ENCODE peak calls at places on chromosome 14, in nine cellular contexts. M is lower lobe of right lung; Z is endodermal cell; Y is fibroblast of lung; E is psoas muscle; P is transverse colon; G is heart right ventricle; R is CD8-positive, alpha-beta T cell; X is lung. D is an unnamed sample.

GRCh38 chr14:99481745-99482099 is 513 bp downstream of the CCNK start:
- DNase-seq in E (no peak), X (no peak), G (no peak), P (no peak), R (no peak), M (no peak), Z (no peak), Y (peak; percentile 38), D (no peak)

GRCh38 chr14:73757876-73758391 is 43.8 kb upstream of the PNMA1 start:
- DNase-seq in M (no peak), Y (no peak), P (no peak), R (no peak), G (no peak), Z (no peak), E (no peak), X (no peak), D (no peak)

GRCh38 chr14:75361751-75362433 is 65.9 kb upstream of the JDP2 start:
- DNase-seq in X (no peak), P (no peak), Z (no peak), G (peak; percentile 34), M (no peak), Y (peak; percentile 6), E (peak; percentile 79), R (no peak), D (no peak)

GRCh38 chr14:91327661-91328312 is 83.3 kb upstream of the GPR68 start:
- DNase-seq in R (no peak), E (no peak), Z (no peak), M (no peak), X (no peak), Y (no peak), P (no peak), G (no peak), D (no peak)

GRCh38 chr14:52926994-52927393 is 23.9 kb downstream of the FERMT2 start:
- DNase-seq in P (no peak), X (no peak), E (no peak), R (no peak), G (no peak), Z (no peak), M (no peak), Y (peak; percentile 79), D (no peak)

GRCh38 chr14:32428149-32428548 is 99.1 kb downstream of the AKAP6 start:
- DNase-seq in P (no peak), X (no peak), R (no peak), E (no peak), G (no peak), M (no peak), Y (no peak), Z (no peak), D (no peak)

GRCh38 chr14:58626441-58626840 is 11.3 kb upstream of the DACT1 start:
- DNase-seq in P (no peak), Z (no peak), E (no peak), G (no peak), M (no peak), X (no peak), R (no peak), Y (no peak), D (no peak)

GRCh38 chr14:68968051-68968450 is 11.1 kb downstream of the ACTN1 start:
- DNase-seq in Y (no peak), R (peak; percentile 86), P (no peak), M (no peak), Z (peak; percentile 38), X (no peak), G (no peak), E (no peak), D (no peak)

GRCh38 chr14:95465358-95465757 is 51.1 kb downstream of the SYNE3 start:
- DNase-seq in M (no peak), G (no peak), Z (no peak), X (no peak), P (no peak), Y (no peak), E (no peak), R (no peak), D (no peak)

GRCh38 chr14:67857778-67858350 is 38.3 kb downstream of the RAD51B start:
- DNase-seq in M (no peak), R (no peak), Y (no peak), Z (no peak), G (no peak), X (no peak), E (no peak), P (no peak), D (no peak)

GRCh38 chr14:24337824-24338175 is 2.0 kb downstream of the RIPK3 start:
- DNase-seq in E (no peak), Y (no peak), P (no peak), X (no peak), M (no peak), R (no peak), G (no peak), Z (no peak), D (no peak)

GRCh38 chr14:99245541-99246511 is 26.2 kb downstream of the BCL11B start:
- DNase-seq in P (no peak), G (no peak), Z (peak; percentile 94), R (no peak), M (peak; percentile 25), E (no peak), X (no peak), Y (no peak), D (no peak)

GRCh38 chr14:56304456-56304855 is 186.2 kb downstream of the PELI2 start:
- DNase-seq in E (no peak), G (no peak), Y (no peak), R (no peak), M (no peak), X (no peak), P (no peak), Z (no peak), D (no peak)

GRCh38 chr14:64541971-64542838 is 1.7 kb downstream of the HSPA2 start:
- DNase-seq in Y (no peak), E (no peak), M (no peak), R (peak; percentile 52), P (no peak), X (no peak), G (no peak), Z (no peak), D (no peak)

GRCh38 chr14:100221419-100222218 is 17.3 kb upstream of the YY1 start:
- DNase-seq in E (no peak), G (peak; percentile 42), Y (peak; percentile 62), R (peak; percentile 81), Z (peak; percentile 85), M (peak; percentile 80), X (peak; percentile 49), P (peak; percentile 74), D (peak; percentile 75)

GRCh38 chr14:24258548-24259265 is 4.3 kb downstream of the TGM1 start:
- DNase-seq in Z (no peak), G (no peak), X (no peak), E (no peak), P (no peak), Y (no peak), M (no peak), R (no peak), D (no peak)

GRCh38 chr14:92740440-92740839 is 8.0 kb downstream of the LGMN start:
- DNase-seq in R (no peak), Y (no peak), E (no peak), Z (no peak), X (no peak), P (no peak), G (no peak), M (no peak), D (no peak)

GRCh38 chr14:29442720-29443119 is 484.9 kb downstream of the PRKD1 start:
- DNase-seq in G (no peak), X (no peak), Y (peak; percentile 36), P (no peak), Z (no peak), R (no peak), M (no peak), E (no peak), D (no peak)

DNA sequence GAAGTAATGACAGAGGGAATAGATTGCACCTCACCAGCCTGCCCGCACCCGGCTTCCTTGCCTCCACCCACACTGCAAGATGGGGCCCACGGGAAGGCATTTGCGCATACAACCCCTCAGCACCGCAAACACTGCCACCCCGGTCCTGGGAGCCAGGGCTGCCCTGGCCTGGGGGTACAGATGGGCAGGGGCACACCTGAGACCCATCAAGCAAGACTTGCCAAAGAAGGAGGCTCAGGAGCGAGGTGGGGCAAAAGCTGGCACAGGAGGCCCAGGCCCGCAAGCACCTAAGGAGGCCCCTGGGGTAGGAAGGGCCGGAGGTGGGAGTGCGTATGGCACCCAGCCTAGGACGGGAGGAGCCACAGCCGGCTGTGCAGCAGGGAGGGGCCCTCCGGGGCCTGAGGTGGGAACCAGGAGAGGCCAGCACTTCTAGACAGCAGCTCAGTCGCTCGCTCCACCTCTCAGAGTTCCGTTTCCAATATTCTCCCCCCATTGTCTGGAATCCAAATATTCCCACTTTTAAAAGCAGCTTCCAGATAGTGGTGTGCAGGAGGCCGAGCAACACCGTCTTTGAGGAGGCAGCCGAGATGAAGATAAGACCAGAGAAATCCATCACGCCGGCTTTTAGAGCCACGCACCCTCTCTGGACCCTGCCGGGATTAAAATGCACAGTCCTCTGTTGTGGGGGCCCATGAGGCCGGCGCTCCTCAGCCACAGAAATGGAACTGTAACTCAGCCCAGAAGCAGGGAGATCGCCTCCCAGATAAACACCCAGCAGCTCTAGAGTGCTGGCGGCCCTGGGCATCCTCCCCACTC is 12.2 kb upstream of the C14orf180 start:
- DNase-seq in G (no peak), P (no peak), X (no peak), Z (no peak), R (no peak), Y (no peak), M (no peak), E (no peak), D (no peak)
- H3K4me1 ChIP-seq in G (peaks cover 17% of the 10 kb centered on the region), P (no peaks in the 10 kb centered on the region), X (no peaks in the 10 kb centered on the region), Z (peaks cover 2% of the 10 kb centered on the region), R (no peaks in the 10 kb centered on the region), Y (no peaks in the 10 kb centered on the region), M (peaks cover 12% of the 10 kb centered on the region), E (no peaks in the 10 kb centered on the region), D (no peaks in the 10 kb centered on the region)

GRCh38 chr14:77026930-77027537 is 1.5 kb downstream of the IRF2BPL start:
- DNase-seq in Z (peak; percentile 74), G (peak; percentile 50), E (peak; percentile 82), R (peak; percentile 74), X (no peak), P (no peak), Y (peak; percentile 57), M (peak; percentile 77), D (peak; percentile 57)
- TF ChIP-seq CTCF in Z (no peak), G (peak; percentile 27), E (no peak), R (no peak), X (no peak), P (no peak), Y (no peak), M (peak; percentile 24), D (no peak)

DNA sequence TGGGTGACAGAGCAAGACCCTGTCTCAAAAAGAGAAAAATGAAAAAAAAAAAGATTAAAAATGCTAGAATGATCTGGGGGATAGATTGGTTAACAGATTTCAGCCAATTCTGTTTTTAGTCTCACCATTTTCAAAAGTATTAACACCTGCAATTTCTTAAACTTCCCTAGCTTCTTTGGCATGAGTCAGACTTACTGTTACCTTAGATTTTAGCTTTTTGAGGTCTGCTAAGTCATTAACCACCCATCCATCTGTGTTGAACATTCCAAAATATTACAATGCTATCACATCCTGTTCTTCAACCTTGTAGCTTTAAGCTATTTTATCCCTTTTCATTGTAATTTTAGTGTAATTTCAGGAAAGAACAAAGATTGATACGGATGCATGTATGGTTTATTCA is 59.3 kb downstream of the PPP1R13B start:
- DNase-seq in Y (no peak), R (no peak), G (no peak), Z (no peak), E (no peak), X (no peak), P (no peak), M (no peak), D (no peak)
- H3K27me3 ChIP-seq in Y (no peaks in the 10 kb centered on the region), R (no peaks in the 10 kb centered on the region), G (no peaks in the 10 kb centered on the region), Z (no peaks in the 10 kb centered on the region), E (no peaks in the 10 kb centered on the region), X (no peaks in the 10 kb centered on the region), P (no peaks in the 10 kb centered on the region), M (no peaks in the 10 kb centered on the region), D (no peaks in the 10 kb centered on the region)

GRCh38 chr14:23206422-23207145 is 23.1 kb upstream of the SLC7A8 start:
- DNase-seq in Z (no peak), X (no peak), M (no peak), G (no peak), Y (no peak), E (no peak), R (no peak), P (no peak), D (no peak)
- H3K4me1 ChIP-seq in Z (no peaks in the 10 kb centered on the region), X (no peaks in the 10 kb centered on the region), M (no peaks in the 10 kb centered on the region), G (no peaks in the 10 kb centered on the region), Y (no peaks in the 10 kb centered on the region), E (no peaks in the 10 kb centered on the region), R (no peaks in the 10 kb centered on the region), P (no peaks in the 10 kb centered on the region), D (no peaks in the 10 kb centered on the region)

D was measured in adrenal gland.